ENCODE peak calls at places on chromosomes 12 and 14, in four cellular contexts. One of them, this sample, is unnamed.

GRCh38 chr12:120532701-120533238 is 1.4 kb upstream of the RNF10 start:
- DNase-seq in H1: no peak
- DNase-seq in SJCRH30: no peak
- DNase-seq in foreskin keratinocyte: no peak
- DNase-seq in this sample: no peak

GRCh38 chr14:22598896-22599244 is 770 bp downstream of the ABHD4 start:
- DNase-seq in H1: no peak
- DNase-seq in SJCRH30: no peak
- DNase-seq in foreskin keratinocyte: peak; percentile 53
- DNase-seq in this sample: no peak

GRCh38 chr14:90573385-90574105 is 176.7 kb downstream of the CALM1 start:
- DNase-seq in H1: no peak
- DNase-seq in SJCRH30: no peak
- DNase-seq in foreskin keratinocyte: no peak
- DNase-seq in this sample: no peak

GRCh38 chr12:126385785-126386184 is 1320.5 kb downstream of the AACS start:
- DNase-seq in H1: no peak
- DNase-seq in SJCRH30: no peak
- DNase-seq in foreskin keratinocyte: no peak
- DNase-seq in this sample: no peak

GRCh38 chr12:67989184-67989965 is at the start of gene IFNG-AS1:
- DNase-seq in H1: no peak
- DNase-seq in SJCRH30: no peak
- DNase-seq in foreskin keratinocyte: no peak
- DNase-seq in this sample: no peak

GRCh38 chr12:11761869-11762567 is 112.5 kb downstream of the ETV6 start:
- DNase-seq in H1: no peak
- DNase-seq in SJCRH30: no peak
- DNase-seq in foreskin keratinocyte: no peak
- DNase-seq in this sample: no peak

GRCh38 chr14:71374989-71375388 is 467.7 kb downstream of the PCNX1 start:
- DNase-seq in H1: no peak
- DNase-seq in SJCRH30: no peak
- DNase-seq in foreskin keratinocyte: no peak
- DNase-seq in this sample: no peak

GRCh38 chr14:77910506-77910905 is 110.6 kb downstream of the ADCK1 start:
- DNase-seq in H1: no peak
- DNase-seq in SJCRH30: no peak
- DNase-seq in foreskin keratinocyte: no peak
- DNase-seq in this sample: no peak

GRCh38 chr14:101519090-101519489 is 42.2 kb upstream of the DIO3 start:
- DNase-seq in H1: no peak
- DNase-seq in SJCRH30: no peak
- DNase-seq in foreskin keratinocyte: no peak
- DNase-seq in this sample: no peak

GRCh38 chr12:70543444-70543843 is 93.8 kb downstream of the PTPRB start:
- DNase-seq in H1: no peak
- DNase-seq in SJCRH30: peak; percentile 13
- DNase-seq in foreskin keratinocyte: peak; percentile 89
- DNase-seq in this sample: no peak

GRCh38 chr12:129659927-129660326 is 243.9 kb downstream of the TMEM132D start:
- DNase-seq in H1: no peak
- DNase-seq in SJCRH30: peak; percentile 38
- DNase-seq in foreskin keratinocyte: no peak
- DNase-seq in this sample: no peak

GRCh38 chr12:26334621-26335124 is 139.3 kb downstream of the SSPN start:
- DNase-seq in H1: no peak
- DNase-seq in SJCRH30: no peak
- DNase-seq in foreskin keratinocyte: no peak
- DNase-seq in this sample: no peak

GRCh38 chr12:117470804-117471203 is 109.4 kb upstream of the NOS1 start:
- DNase-seq in H1: no peak
- DNase-seq in SJCRH30: no peak
- DNase-seq in foreskin keratinocyte: no peak
- DNase-seq in this sample: no peak

GRCh38 chr14:69980457-69981414 is 101.5 kb downstream of the SMOC1 start:
- DNase-seq in H1: no peak
- DNase-seq in SJCRH30: peak; percentile 90
- DNase-seq in foreskin keratinocyte: peak; percentile 92
- DNase-seq in this sample: no peak

GRCh38 chr14:67698179-67698578 is 2.6 kb upstream of the RDH11 start:
- DNase-seq in H1: no peak
- DNase-seq in SJCRH30: no peak
- DNase-seq in foreskin keratinocyte: no peak
- DNase-seq in this sample: no peak

DNA sequence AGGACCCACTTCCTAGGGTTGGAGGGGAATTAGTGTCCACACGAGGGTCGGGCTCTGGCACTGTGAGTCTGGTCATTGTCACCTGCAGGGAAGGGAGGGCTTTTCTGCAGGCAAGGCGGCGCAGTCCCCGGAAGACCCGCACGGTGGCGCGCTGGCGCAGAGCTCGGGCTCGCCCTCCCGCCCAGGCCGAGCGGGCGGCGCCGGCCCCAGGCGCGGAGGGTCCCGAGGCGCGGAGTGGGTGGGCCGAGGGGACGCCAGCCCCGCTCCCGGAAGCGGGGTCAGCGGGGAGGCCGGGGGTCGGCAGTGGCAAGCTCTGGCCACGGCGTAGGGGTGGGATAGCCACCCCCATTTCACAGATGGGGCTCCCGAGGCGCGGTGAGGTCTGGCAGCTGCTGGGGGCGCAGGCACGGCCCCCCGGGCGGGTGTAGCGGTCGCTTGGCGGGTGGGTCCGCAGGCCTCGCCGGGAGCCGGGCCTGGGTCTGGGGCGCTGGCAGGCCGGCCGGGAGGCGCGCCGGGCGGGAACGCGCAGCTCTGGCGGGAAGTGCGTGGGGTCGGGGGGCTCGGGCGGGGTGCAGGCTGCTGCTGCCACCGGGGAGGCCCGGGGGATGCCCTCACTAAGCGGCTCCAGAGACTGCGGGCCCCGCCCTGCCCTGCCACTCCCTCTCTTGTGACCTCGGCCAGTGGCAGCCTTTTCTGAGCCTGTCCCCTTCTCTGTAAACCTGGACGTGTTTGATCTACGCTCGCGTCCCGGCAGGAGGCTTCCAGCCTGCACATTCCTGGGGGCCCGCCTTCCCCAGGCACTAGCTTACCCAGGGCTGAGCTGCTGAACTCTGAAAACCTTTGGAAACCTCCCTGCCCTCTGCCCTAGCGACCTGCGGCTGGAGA is 46.1 kb downstream of the CYP46A1 start:
- DNase-seq in H1: no peak
- DNase-seq in SJCRH30: peak; percentile 50
- DNase-seq in foreskin keratinocyte: no peak
- DNase-seq in this sample: peak; percentile 87
- H3K27me3 ChIP-seq in H1: no peaks in the 10 kb centered on the region
- H3K27me3 ChIP-seq in SJCRH30: peaks cover 32% of the 10 kb centered on the region
- H3K27me3 ChIP-seq in foreskin keratinocyte: peaks cover 38% of the 10 kb centered on the region
- H3K27me3 ChIP-seq in this sample: no peaks in the 10 kb centered on the region

DNA sequence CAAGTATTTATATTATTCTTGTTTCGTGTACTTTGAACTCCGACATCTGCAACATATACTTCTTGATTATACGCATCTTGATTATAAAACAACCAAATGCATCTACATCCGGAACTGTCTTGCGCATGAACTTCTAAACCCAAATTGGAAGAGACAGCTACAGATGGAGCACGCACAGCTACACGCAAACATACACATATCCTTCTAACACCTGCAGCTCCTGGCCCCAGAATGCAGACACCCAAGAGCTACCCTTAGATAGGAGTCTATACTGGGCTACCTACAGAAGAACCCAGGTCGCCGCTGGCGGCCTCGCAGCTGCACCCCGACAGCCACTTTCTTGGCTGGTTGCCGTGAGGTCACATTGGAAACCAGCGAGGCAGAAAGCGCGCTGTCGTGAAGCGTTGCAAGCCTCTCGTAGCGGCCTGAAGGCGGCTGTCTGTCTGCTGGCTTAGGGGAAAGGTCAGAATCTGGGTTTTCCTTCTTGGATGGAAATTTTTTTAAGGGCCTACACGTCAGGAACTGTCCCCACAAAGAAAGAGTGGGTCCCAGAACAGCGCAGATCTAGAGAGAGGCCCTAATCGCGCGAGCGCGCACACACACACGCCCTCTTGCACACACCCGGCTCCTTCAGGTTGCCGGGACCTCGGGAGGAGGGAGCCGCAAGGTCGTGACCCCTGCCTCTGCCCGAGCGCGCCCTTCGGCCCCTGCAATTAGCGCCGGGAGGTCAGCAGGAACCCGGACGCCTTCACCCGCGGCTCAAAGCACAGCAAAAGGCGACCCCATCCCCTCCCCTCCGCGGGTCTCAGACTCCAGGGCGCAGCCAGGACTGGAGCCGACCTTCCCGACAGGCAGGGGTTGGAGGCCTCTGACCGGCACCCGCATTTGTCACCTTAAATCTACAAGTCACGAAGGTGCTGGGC is 17.0 kb downstream of the TBX3 start:
- DNase-seq in H1: no peak
- DNase-seq in SJCRH30: no peak
- DNase-seq in foreskin keratinocyte: no peak
- DNase-seq in this sample: peak; percentile 65
- H3K27me3 ChIP-seq in H1: peaks cover 80% of the 10 kb centered on the region
- H3K27me3 ChIP-seq in SJCRH30: peaks cover 10% of the 10 kb centered on the region
- H3K27me3 ChIP-seq in foreskin keratinocyte: peaks cover 5% of the 10 kb centered on the region
- H3K27me3 ChIP-seq in this sample: no peaks in the 10 kb centered on the region

DNA sequence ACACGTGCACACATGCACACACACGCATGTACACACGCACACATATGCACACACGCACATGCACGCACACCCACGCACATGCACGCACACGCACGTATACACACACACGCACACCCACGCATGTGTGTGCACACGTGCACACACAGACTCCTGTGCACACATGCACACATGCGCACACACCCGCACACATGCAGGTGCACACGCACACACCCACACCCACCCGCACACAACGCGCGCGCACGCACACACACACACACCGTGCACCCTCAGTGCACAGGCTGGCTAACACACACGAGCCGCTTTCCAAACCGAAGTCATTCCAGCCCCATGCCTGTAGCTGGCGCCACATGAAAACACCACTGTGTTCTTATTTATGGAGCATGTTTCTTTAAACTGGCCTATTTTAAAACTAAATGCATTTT is 45.3 kb downstream of the GALNT9 start:
- DNase-seq in H1: no peak
- DNase-seq in SJCRH30: no peak
- DNase-seq in foreskin keratinocyte: no peak
- DNase-seq in this sample: no peak
- H3K27me3 ChIP-seq in H1: peaks cover 3% of the 10 kb centered on the region
- H3K27me3 ChIP-seq in SJCRH30: no peaks in the 10 kb centered on the region
- H3K27me3 ChIP-seq in foreskin keratinocyte: peaks cover 31% of the 10 kb centered on the region
- H3K27me3 ChIP-seq in this sample: peaks cover 60% of the 10 kb centered on the region

DNA sequence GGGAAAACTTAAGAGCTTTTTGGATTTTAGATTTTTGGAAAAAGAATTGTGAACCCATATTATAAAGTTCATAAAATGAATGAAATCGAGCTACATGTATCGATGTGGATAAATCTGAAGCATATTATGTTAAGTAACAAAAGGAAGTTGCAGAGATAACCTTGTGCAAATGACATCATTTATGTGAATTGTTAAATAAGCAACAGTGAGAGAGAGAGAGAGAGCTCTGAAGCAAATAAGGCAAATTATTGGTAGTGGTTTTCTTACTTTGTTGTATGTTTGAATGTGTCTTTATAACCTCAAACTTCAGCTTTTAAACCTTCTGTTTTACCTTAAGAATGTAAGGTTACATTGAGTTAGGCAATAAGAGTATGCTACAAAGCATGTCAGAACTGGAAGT is 78.8 kb downstream of the ERC1 start:
- DNase-seq in H1: no peak
- DNase-seq in SJCRH30: no peak
- DNase-seq in foreskin keratinocyte: no peak
- DNase-seq in this sample: no peak
- H3K27me3 ChIP-seq in H1: no peaks in the 10 kb centered on the region
- H3K27me3 ChIP-seq in SJCRH30: no peaks in the 10 kb centered on the region
- H3K27me3 ChIP-seq in foreskin keratinocyte: no peaks in the 10 kb centered on the region
- H3K27me3 ChIP-seq in this sample: no peaks in the 10 kb centered on the region